ENCODE peak calls at places on chromosomes 2 and 18, in nine cellular contexts. One of them, this sample, is unnamed.

GRCh38 chr2:129061079-129061785 is 742.6 kb upstream of the HS6ST1 start:
- DNase-seq in NCI-H1105 treated with DMSO at 0.1 percent for 48 hours: no peak
- DNase-seq in iPS DF 6.9: no peak
- DNase-seq in uterus: no peak
- DNase-seq in anterior cingulate cortex: no peak
- DNase-seq in activated T-helper 2 cell treated with anti-CD3 and anti-CD28 coated beads, Interferon-gamma antibody, Interleukin-2, Interleukin-4, amounts not matched to agents 10 μg/mL and 5 μg/mL and 100 μg/mL, durations not matched to agents 14 hours and 24 hours and 36 hours: peak
- DNase-seq in H7: no peak
- DNase-seq in activated CD4-positive, alpha-beta T cell treated with anti-CD3 and anti-CD28 coated beads, Interleukin-2, amount 10 ng/mL, durations not matched to agents 7 days and 5 days: no peak
- DNase-seq in left lung: no peak
- DNase-seq in this sample: peak

GRCh38 chr18:22539045-22539444 is 121.3 kb upstream of the CTAGE1 start:
- DNase-seq in NCI-H1105 treated with DMSO at 0.1 percent for 48 hours: no peak
- DNase-seq in iPS DF 6.9: no peak
- DNase-seq in uterus: peak
- DNase-seq in anterior cingulate cortex: no peak
- DNase-seq in activated T-helper 2 cell treated with anti-CD3 and anti-CD28 coated beads, Interferon-gamma antibody, Interleukin-2, Interleukin-4, amounts not matched to agents 10 μg/mL and 5 μg/mL and 100 μg/mL, durations not matched to agents 14 hours and 24 hours and 36 hours: no peak
- DNase-seq in H7: no peak
- DNase-seq in activated CD4-positive, alpha-beta T cell treated with anti-CD3 and anti-CD28 coated beads, Interleukin-2, amount 10 ng/mL, durations not matched to agents 7 days and 5 days: no peak
- DNase-seq in left lung: no peak
- DNase-seq in this sample: no peak

GRCh38 chr2:101718993-101719571 is 21.6 kb downstream of the MAP4K4 start:
- DNase-seq in NCI-H1105 treated with DMSO at 0.1 percent for 48 hours: no peak
- DNase-seq in iPS DF 6.9: no peak
- DNase-seq in uterus: no peak
- DNase-seq in anterior cingulate cortex: no peak
- DNase-seq in activated T-helper 2 cell treated with anti-CD3 and anti-CD28 coated beads, Interferon-gamma antibody, Interleukin-2, Interleukin-4, amounts not matched to agents 10 μg/mL and 5 μg/mL and 100 μg/mL, durations not matched to agents 14 hours and 24 hours and 36 hours: no peak
- DNase-seq in H7: no peak
- DNase-seq in activated CD4-positive, alpha-beta T cell treated with anti-CD3 and anti-CD28 coated beads, Interleukin-2, amount 10 ng/mL, durations not matched to agents 7 days and 5 days: peak
- DNase-seq in left lung: no peak
- DNase-seq in this sample: no peak

GRCh38 chr2:232437130-232437620 is 18.8 kb upstream of the ALPI start:
- DNase-seq in NCI-H1105 treated with DMSO at 0.1 percent for 48 hours: no peak
- DNase-seq in iPS DF 6.9: no peak
- DNase-seq in uterus: no peak
- DNase-seq in anterior cingulate cortex: no peak
- DNase-seq in activated T-helper 2 cell treated with anti-CD3 and anti-CD28 coated beads, Interferon-gamma antibody, Interleukin-2, Interleukin-4, amounts not matched to agents 10 μg/mL and 5 μg/mL and 100 μg/mL, durations not matched to agents 14 hours and 24 hours and 36 hours: no peak
- DNase-seq in H7: peak
- DNase-seq in activated CD4-positive, alpha-beta T cell treated with anti-CD3 and anti-CD28 coated beads, Interleukin-2, amount 10 ng/mL, durations not matched to agents 7 days and 5 days: no peak
- DNase-seq in left lung: no peak
- DNase-seq in this sample: no peak

GRCh38 chr18:58788470-58788869 is 76.2 kb upstream of the ZNF532 start:
- DNase-seq in NCI-H1105 treated with DMSO at 0.1 percent for 48 hours: no peak
- DNase-seq in iPS DF 6.9: no peak
- DNase-seq in uterus: no peak
- DNase-seq in anterior cingulate cortex: no peak
- DNase-seq in activated T-helper 2 cell treated with anti-CD3 and anti-CD28 coated beads, Interferon-gamma antibody, Interleukin-2, Interleukin-4, amounts not matched to agents 10 μg/mL and 5 μg/mL and 100 μg/mL, durations not matched to agents 14 hours and 24 hours and 36 hours: no peak
- DNase-seq in H7: no peak
- DNase-seq in activated CD4-positive, alpha-beta T cell treated with anti-CD3 and anti-CD28 coated beads, Interleukin-2, amount 10 ng/mL, durations not matched to agents 7 days and 5 days: no peak
- DNase-seq in left lung: no peak
- DNase-seq in this sample: no peak

GRCh38 chr2:32484907-32485306 is 128.1 kb downstream of the BIRC6 start:
- DNase-seq in NCI-H1105 treated with DMSO at 0.1 percent for 48 hours: no peak
- DNase-seq in iPS DF 6.9: no peak
- DNase-seq in uterus: no peak
- DNase-seq in anterior cingulate cortex: no peak
- DNase-seq in activated T-helper 2 cell treated with anti-CD3 and anti-CD28 coated beads, Interferon-gamma antibody, Interleukin-2, Interleukin-4, amounts not matched to agents 10 μg/mL and 5 μg/mL and 100 μg/mL, durations not matched to agents 14 hours and 24 hours and 36 hours: no peak
- DNase-seq in H7: no peak
- DNase-seq in activated CD4-positive, alpha-beta T cell treated with anti-CD3 and anti-CD28 coated beads, Interleukin-2, amount 10 ng/mL, durations not matched to agents 7 days and 5 days: no peak
- DNase-seq in left lung: no peak
- DNase-seq in this sample: peak

GRCh38 chr2:1484131-1484884 is 71.0 kb downstream of the TPO start:
- DNase-seq in NCI-H1105 treated with DMSO at 0.1 percent for 48 hours: no peak
- DNase-seq in iPS DF 6.9: no peak
- DNase-seq in uterus: no peak
- DNase-seq in anterior cingulate cortex: no peak
- DNase-seq in activated T-helper 2 cell treated with anti-CD3 and anti-CD28 coated beads, Interferon-gamma antibody, Interleukin-2, Interleukin-4, amounts not matched to agents 10 μg/mL and 5 μg/mL and 100 μg/mL, durations not matched to agents 14 hours and 24 hours and 36 hours: no peak
- DNase-seq in H7: peak
- DNase-seq in activated CD4-positive, alpha-beta T cell treated with anti-CD3 and anti-CD28 coated beads, Interleukin-2, amount 10 ng/mL, durations not matched to agents 7 days and 5 days: no peak
- DNase-seq in left lung: no peak
- DNase-seq in this sample: no peak

GRCh38 chr2:37274354-37274965 is 43.0 kb downstream of the NDUFAF7 start:
- DNase-seq in NCI-H1105 treated with DMSO at 0.1 percent for 48 hours: no peak
- DNase-seq in iPS DF 6.9: no peak
- DNase-seq in uterus: no peak
- DNase-seq in anterior cingulate cortex: no peak
- DNase-seq in activated T-helper 2 cell treated with anti-CD3 and anti-CD28 coated beads, Interferon-gamma antibody, Interleukin-2, Interleukin-4, amounts not matched to agents 10 μg/mL and 5 μg/mL and 100 μg/mL, durations not matched to agents 14 hours and 24 hours and 36 hours: no peak
- DNase-seq in H7: no peak
- DNase-seq in activated CD4-positive, alpha-beta T cell treated with anti-CD3 and anti-CD28 coated beads, Interleukin-2, amount 10 ng/mL, durations not matched to agents 7 days and 5 days: no peak
- DNase-seq in left lung: no peak
- DNase-seq in this sample: no peak

GRCh38 chr2:69767034-69767433 is 25.1 kb downstream of the ANXA4 start:
- DNase-seq in NCI-H1105 treated with DMSO at 0.1 percent for 48 hours: no peak
- DNase-seq in iPS DF 6.9: no peak
- DNase-seq in uterus: no peak
- DNase-seq in anterior cingulate cortex: no peak
- DNase-seq in activated T-helper 2 cell treated with anti-CD3 and anti-CD28 coated beads, Interferon-gamma antibody, Interleukin-2, Interleukin-4, amounts not matched to agents 10 μg/mL and 5 μg/mL and 100 μg/mL, durations not matched to agents 14 hours and 24 hours and 36 hours: no peak
- DNase-seq in H7: no peak
- DNase-seq in activated CD4-positive, alpha-beta T cell treated with anti-CD3 and anti-CD28 coated beads, Interleukin-2, amount 10 ng/mL, durations not matched to agents 7 days and 5 days: no peak
- DNase-seq in left lung: no peak
- DNase-seq in this sample: no peak

GRCh38 chr2:84858123-84858522 is 22.8 kb downstream of the TRABD2A start:
- DNase-seq in NCI-H1105 treated with DMSO at 0.1 percent for 48 hours: no peak
- DNase-seq in iPS DF 6.9: no peak
- DNase-seq in uterus: no peak
- DNase-seq in anterior cingulate cortex: no peak
- DNase-seq in activated T-helper 2 cell treated with anti-CD3 and anti-CD28 coated beads, Interferon-gamma antibody, Interleukin-2, Interleukin-4, amounts not matched to agents 10 μg/mL and 5 μg/mL and 100 μg/mL, durations not matched to agents 14 hours and 24 hours and 36 hours: no peak
- DNase-seq in H7: peak
- DNase-seq in activated CD4-positive, alpha-beta T cell treated with anti-CD3 and anti-CD28 coated beads, Interleukin-2, amount 10 ng/mL, durations not matched to agents 7 days and 5 days: no peak
- DNase-seq in left lung: no peak
- DNase-seq in this sample: no peak

This sample was measured in Daoy.